ENCODE peak calls at places on chromosomes 6 and 20, in seven cellular contexts. One of them, this sample, is unnamed.

GRCh38 chr20:24309596-24309995 is 159.8 kb upstream of the SYNDIG1 start:
- DNase-seq in GM12878: no peak
- DNase-seq in SK-N-SH: no peak
- DNase-seq in K562: no peak
- DNase-seq in H1: no peak
- DNase-seq in Panc1: no peak
- DNase-seq in HepG2: no peak
- DNase-seq in this sample: no peak

GRCh38 chr20:61842011-61842410 is 223.7 kb downstream of the TAF4 start:
- DNase-seq in H1: no peak
- DNase-seq in HepG2: no peak
- DNase-seq in Panc1: no peak
- DNase-seq in SK-N-SH: peak; percentile 45
- DNase-seq in GM12878: no peak
- DNase-seq in K562: no peak
- DNase-seq in this sample: no peak

GRCh38 chr6:115195239-115195638 is 852.4 kb upstream of the HS3ST5 start:
- DNase-seq in H1: no peak
- DNase-seq in GM12878: no peak
- DNase-seq in Panc1: no peak
- DNase-seq in SK-N-SH: no peak
- DNase-seq in K562: no peak
- DNase-seq in HepG2: no peak
- DNase-seq in this sample: no peak

GRCh38 chr6:42236680-42237473 is 19.2 kb upstream of the MRPS10 start:
- DNase-seq in GM12878: peak; percentile 41
- DNase-seq in K562: no peak
- DNase-seq in Panc1: no peak
- DNase-seq in HepG2: no peak
- DNase-seq in H1: no peak
- DNase-seq in SK-N-SH: no peak
- DNase-seq in this sample: no peak

GRCh38 chr6:79373246-79373645 is 138.8 kb upstream of the HMGN3 start:
- DNase-seq in HepG2: no peak
- DNase-seq in SK-N-SH: no peak
- DNase-seq in Panc1: no peak
- DNase-seq in K562: no peak
- DNase-seq in GM12878: no peak
- DNase-seq in H1: no peak
- DNase-seq in this sample: no peak

GRCh38 chr6:104087765-104088164 is 772.0 kb downstream of the HACE1 start:
- DNase-seq in HepG2: no peak
- DNase-seq in H1: no peak
- DNase-seq in K562: no peak
- DNase-seq in Panc1: no peak
- DNase-seq in GM12878: no peak
- DNase-seq in SK-N-SH: no peak
- DNase-seq in this sample: no peak

GRCh38 chr6:73234732-73235131 is 9.4 kb upstream of the KHDC1L start:
- DNase-seq in H1: no peak
- DNase-seq in K562: no peak
- DNase-seq in GM12878: no peak
- DNase-seq in SK-N-SH: no peak
- DNase-seq in Panc1: no peak
- DNase-seq in HepG2: no peak
- DNase-seq in this sample: no peak

GRCh38 chr6:127119361-127120108 is 1.1 kb downstream of the RSPO3 start:
- DNase-seq in H1: no peak
- DNase-seq in Panc1: no peak
- DNase-seq in HepG2: no peak
- DNase-seq in GM12878: no peak
- DNase-seq in K562: no peak
- DNase-seq in SK-N-SH: peak; percentile 48
- DNase-seq in this sample: no peak

GRCh38 chr6:81204741-81205140 is 547.7 kb downstream of the TENT5A start:
- DNase-seq in H1: no peak
- DNase-seq in HepG2: no peak
- DNase-seq in K562: no peak
- DNase-seq in GM12878: no peak
- DNase-seq in SK-N-SH: no peak
- DNase-seq in Panc1: no peak
- DNase-seq in this sample: peak; percentile 27

GRCh38 chr6:52416629-52417151 is 3.5 kb upstream of the EFHC1 start:
- DNase-seq in Panc1: no peak
- DNase-seq in SK-N-SH: peak; percentile 58
- DNase-seq in H1: no peak
- DNase-seq in HepG2: peak; percentile 84
- DNase-seq in K562: peak; percentile 56
- DNase-seq in GM12878: peak; percentile 61
- DNase-seq in this sample: peak; percentile 77

GRCh38 chr20:14612389-14612788 is 275.0 kb upstream of the FLRT3 start:
- DNase-seq in H1: no peak
- DNase-seq in HepG2: no peak
- DNase-seq in K562: no peak
- DNase-seq in GM12878: no peak
- DNase-seq in SK-N-SH: no peak
- DNase-seq in Panc1: no peak
- DNase-seq in this sample: no peak

GRCh38 chr20:62364911-62365736 is 2.0 kb downstream of the LAMA5 start:
- DNase-seq in H1: no peak
- DNase-seq in GM12878: no peak
- DNase-seq in HepG2: no peak
- DNase-seq in K562: no peak
- DNase-seq in Panc1: no peak
- DNase-seq in SK-N-SH: no peak
- DNase-seq in this sample: no peak

GRCh38 chr6:7545509-7546369 is 4.3 kb downstream of the DSP start:
- DNase-seq in HepG2: no peak
- DNase-seq in H1: no peak
- DNase-seq in SK-N-SH: no peak
- DNase-seq in GM12878: no peak
- DNase-seq in Panc1: no peak
- DNase-seq in K562: no peak
- DNase-seq in this sample: no peak

GRCh38 chr6:26349964-26350857 is 14.8 kb upstream of the BTN3A2 start:
- DNase-seq in SK-N-SH: no peak
- DNase-seq in H1: no peak
- DNase-seq in K562: peak; percentile 34
- DNase-seq in Panc1: no peak
- DNase-seq in HepG2: peak; percentile 95
- DNase-seq in GM12878: no peak
- DNase-seq in this sample: no peak

GRCh38 chr6:26352315-26352714 is 12.7 kb upstream of the BTN3A2 start:
- DNase-seq in K562: no peak
- DNase-seq in SK-N-SH: no peak
- DNase-seq in GM12878: no peak
- DNase-seq in H1: no peak
- DNase-seq in HepG2: no peak
- DNase-seq in Panc1: no peak
- DNase-seq in this sample: no peak

GRCh38 chr6:26354162-26354561 is 10.8 kb upstream of the BTN3A2 start:
- DNase-seq in K562: no peak
- DNase-seq in HepG2: no peak
- DNase-seq in H1: no peak
- DNase-seq in GM12878: no peak
- DNase-seq in SK-N-SH: no peak
- DNase-seq in Panc1: no peak
- DNase-seq in this sample: no peak

GRCh38 chr6:26350858-26351543 is 14.0 kb upstream of the BTN3A2 start:
- DNase-seq in SK-N-SH: no peak
- DNase-seq in Panc1: no peak
- DNase-seq in K562: peak; percentile 39
- DNase-seq in HepG2: no peak
- DNase-seq in GM12878: no peak
- DNase-seq in H1: no peak
- DNase-seq in this sample: no peak

DNA sequence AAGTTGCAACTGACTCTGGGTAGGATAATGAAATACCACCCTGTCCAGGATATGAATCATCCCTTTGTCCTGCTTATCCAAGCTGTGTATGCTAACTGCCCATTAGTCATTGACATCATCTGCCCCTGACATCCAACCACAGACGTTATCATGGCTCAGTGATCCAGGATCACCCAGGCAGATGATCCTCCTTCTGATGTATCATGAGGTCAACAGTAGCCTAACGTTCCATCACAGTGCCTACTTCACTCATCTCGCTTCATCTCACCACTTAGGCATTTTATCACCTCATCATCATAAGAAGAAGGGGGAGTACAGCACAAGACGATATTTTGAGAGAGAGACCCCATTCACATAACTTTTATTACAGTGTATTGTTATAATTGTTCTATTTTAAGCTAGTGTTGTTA is 13.4 kb upstream of the BTN3A2 start:
- DNase-seq in Panc1: peak; percentile 89
- DNase-seq in H1: no peak
- DNase-seq in SK-N-SH: no peak
- DNase-seq in GM12878: no peak
- DNase-seq in K562: peak; percentile 58
- DNase-seq in HepG2: peak; percentile 95
- DNase-seq in this sample: peak; percentile 76
- TF ChIP-seq SIN3A in Panc1: no peak
- TF ChIP-seq SIN3A in H1: no peak
- TF ChIP-seq SIN3A in SK-N-SH: peak; percentile 78
- TF ChIP-seq SIN3A in GM12878: no peak
- TF ChIP-seq SIN3A in K562: no peak
- TF ChIP-seq SIN3A in HepG2: no peak
- TF ChIP-seq SIN3A in this sample: no peak

GRCh38 chr6:38876470-38876869 is 161.4 kb downstream of the DNAH8 start:
- DNase-seq in SK-N-SH: no peak
- DNase-seq in HepG2: no peak
- DNase-seq in Panc1: no peak
- DNase-seq in H1: no peak
- DNase-seq in GM12878: no peak
- DNase-seq in K562: no peak
- DNase-seq in this sample: no peak
- TF ChIP-seq SIN3A in SK-N-SH: no peak
- TF ChIP-seq SIN3A in HepG2: no peak
- TF ChIP-seq SIN3A in Panc1: no peak
- TF ChIP-seq SIN3A in H1: no peak
- TF ChIP-seq SIN3A in GM12878: no peak
- TF ChIP-seq SIN3A in K562: no peak
- TF ChIP-seq SIN3A in this sample: no peak

GRCh38 chr20:42572320-42573016 is 617.2 kb downstream of the PTPRT start:
- DNase-seq in SK-N-SH: no peak
- DNase-seq in Panc1: no peak
- DNase-seq in H1: no peak
- DNase-seq in K562: no peak
- DNase-seq in GM12878: no peak
- DNase-seq in HepG2: no peak
- DNase-seq in this sample: no peak
- TF ChIP-seq SIN3A in SK-N-SH: no peak
- TF ChIP-seq SIN3A in Panc1: no peak
- TF ChIP-seq SIN3A in H1: no peak
- TF ChIP-seq SIN3A in K562: no peak
- TF ChIP-seq SIN3A in GM12878: no peak
- TF ChIP-seq SIN3A in HepG2: no peak
- TF ChIP-seq SIN3A in this sample: no peak

GRCh38 chr6:36698196-36698595 is 570 bp downstream of the RAB44 start:
- DNase-seq in H1: no peak
- DNase-seq in Panc1: no peak
- DNase-seq in K562: no peak
- DNase-seq in HepG2: no peak
- DNase-seq in GM12878: no peak
- DNase-seq in SK-N-SH: no peak
- DNase-seq in this sample: no peak
- TF ChIP-seq SIN3A in H1: no peak
- TF ChIP-seq SIN3A in Panc1: no peak
- TF ChIP-seq SIN3A in K562: no peak
- TF ChIP-seq SIN3A in HepG2: no peak
- TF ChIP-seq SIN3A in GM12878: no peak
- TF ChIP-seq SIN3A in SK-N-SH: no peak
- TF ChIP-seq SIN3A in this sample: no peak

GRCh38 chr6:13696226-13696625 is 15.4 kb downstream of the RANBP9 start:
- DNase-seq in K562: no peak
- DNase-seq in H1: no peak
- DNase-seq in GM12878: no peak
- DNase-seq in SK-N-SH: no peak
- DNase-seq in Panc1: no peak
- DNase-seq in HepG2: no peak
- DNase-seq in this sample: no peak
- TF ChIP-seq SIN3A in K562: no peak
- TF ChIP-seq SIN3A in H1: no peak
- TF ChIP-seq SIN3A in GM12878: no peak
- TF ChIP-seq SIN3A in SK-N-SH: no peak
- TF ChIP-seq SIN3A in Panc1: no peak
- TF ChIP-seq SIN3A in HepG2: no peak
- TF ChIP-seq SIN3A in this sample: no peak

DNA sequence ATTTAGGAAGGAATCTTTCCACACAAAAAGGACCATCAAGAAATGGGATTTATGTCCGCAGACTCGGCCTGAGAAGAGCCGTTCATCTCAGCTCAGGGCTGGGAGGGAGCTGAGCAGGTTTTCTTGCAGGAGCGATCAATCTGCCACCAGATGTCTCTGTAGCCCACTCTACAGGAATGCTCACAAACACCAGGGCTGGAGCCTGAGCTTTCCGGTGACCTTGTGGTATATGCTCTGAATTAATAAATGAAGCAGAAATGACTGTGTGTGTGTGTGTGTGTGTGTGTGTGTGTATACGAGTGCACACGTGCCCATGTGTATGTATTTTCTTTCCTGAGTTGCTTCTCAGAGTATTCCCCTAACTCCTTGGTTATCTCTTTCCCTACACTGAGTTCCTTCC is 12.0 kb downstream of the CD83 start:
- DNase-seq in H1: peak; percentile 27
- DNase-seq in HepG2: peak; percentile 70
- DNase-seq in Panc1: no peak
- DNase-seq in SK-N-SH: peak; percentile 76
- DNase-seq in GM12878: no peak
- DNase-seq in K562: peak; percentile 64
- DNase-seq in this sample: peak; percentile 34
- TF ChIP-seq SIN3A in H1: no peak
- TF ChIP-seq SIN3A in HepG2: no peak
- TF ChIP-seq SIN3A in Panc1: no peak
- TF ChIP-seq SIN3A in SK-N-SH: no peak
- TF ChIP-seq SIN3A in GM12878: no peak
- TF ChIP-seq SIN3A in K562: no peak
- TF ChIP-seq SIN3A in this sample: no peak